ENCODE peak calls at places on chromosome 15, in nine cellular contexts. One of them, this sample, is unnamed.

GRCh38 chr15:90873998-90874605 is 5.7 kb downstream of the FURIN start:
- DNase-seq in transverse colon: peak; percentile 32
- DNase-seq in lower lobe of right lung: peak; percentile 90
- DNase-seq in cardiac fibroblast: no peak
- DNase-seq in endodermal cell: peak; percentile 81
- DNase-seq in astrocyte of the spinal cord: peak; percentile 21
- DNase-seq in upper lobe of left lung: peak; percentile 88
- DNase-seq in type B pancreatic cell: peak; percentile 71
- DNase-seq in left ventricle myocardium inferior: no peak
- DNase-seq in this sample: no peak

GRCh38 chr15:31337352-31338031 is 10.9 kb downstream of the KLF13 start:
- DNase-seq in type B pancreatic cell: no peak
- DNase-seq in lower lobe of right lung: no peak
- DNase-seq in upper lobe of left lung: no peak
- DNase-seq in left ventricle myocardium inferior: no peak
- DNase-seq in cardiac fibroblast: no peak
- DNase-seq in endodermal cell: no peak
- DNase-seq in astrocyte of the spinal cord: no peak
- DNase-seq in transverse colon: no peak
- DNase-seq in this sample: no peak

GRCh38 chr15:67059127-67059553 is 6.3 kb upstream of the SMAD3 start:
- DNase-seq in type B pancreatic cell: no peak
- DNase-seq in left ventricle myocardium inferior: no peak
- DNase-seq in transverse colon: peak; percentile 57
- DNase-seq in astrocyte of the spinal cord: no peak
- DNase-seq in endodermal cell: no peak
- DNase-seq in lower lobe of right lung: no peak
- DNase-seq in upper lobe of left lung: no peak
- DNase-seq in cardiac fibroblast: no peak
- DNase-seq in this sample: no peak

GRCh38 chr15:39075311-39075710 is 505.6 kb upstream of the THBS1 start:
- DNase-seq in astrocyte of the spinal cord: peak; percentile 59
- DNase-seq in upper lobe of left lung: no peak
- DNase-seq in cardiac fibroblast: peak; percentile 23
- DNase-seq in transverse colon: no peak
- DNase-seq in left ventricle myocardium inferior: no peak
- DNase-seq in lower lobe of right lung: no peak
- DNase-seq in endodermal cell: no peak
- DNase-seq in type B pancreatic cell: no peak
- DNase-seq in this sample: no peak

GRCh38 chr15:67030036-67030762 is 35.2 kb upstream of the SMAD3 start:
- DNase-seq in transverse colon: no peak
- DNase-seq in cardiac fibroblast: no peak
- DNase-seq in endodermal cell: peak; percentile 88
- DNase-seq in left ventricle myocardium inferior: no peak
- DNase-seq in astrocyte of the spinal cord: no peak
- DNase-seq in type B pancreatic cell: no peak
- DNase-seq in lower lobe of right lung: no peak
- DNase-seq in upper lobe of left lung: no peak
- DNase-seq in this sample: no peak

GRCh38 chr15:34355241-34355640 is 11.8 kb downstream of the LPCAT4 start:
- DNase-seq in left ventricle myocardium inferior: no peak
- DNase-seq in lower lobe of right lung: no peak
- DNase-seq in cardiac fibroblast: no peak
- DNase-seq in astrocyte of the spinal cord: no peak
- DNase-seq in upper lobe of left lung: no peak
- DNase-seq in transverse colon: no peak
- DNase-seq in endodermal cell: no peak
- DNase-seq in type B pancreatic cell: no peak
- DNase-seq in this sample: peak; percentile 35

GRCh38 chr15:41581110-41581509 is 22.1 kb downstream of the TYRO3 start:
- DNase-seq in upper lobe of left lung: peak; percentile 38
- DNase-seq in lower lobe of right lung: no peak
- DNase-seq in cardiac fibroblast: peak; percentile 22
- DNase-seq in endodermal cell: peak; percentile 87
- DNase-seq in astrocyte of the spinal cord: no peak
- DNase-seq in left ventricle myocardium inferior: no peak
- DNase-seq in type B pancreatic cell: no peak
- DNase-seq in transverse colon: no peak
- DNase-seq in this sample: peak; percentile 28

GRCh38 chr15:28106294-28107110 is 7.4 kb upstream of the OCA2 start:
- DNase-seq in transverse colon: no peak
- DNase-seq in cardiac fibroblast: no peak
- DNase-seq in lower lobe of right lung: peak; percentile 48
- DNase-seq in endodermal cell: peak; percentile 65
- DNase-seq in left ventricle myocardium inferior: no peak
- DNase-seq in type B pancreatic cell: peak; percentile 70
- DNase-seq in upper lobe of left lung: no peak
- DNase-seq in astrocyte of the spinal cord: no peak
- DNase-seq in this sample: no peak

GRCh38 chr15:46815765-46816164 is 901.5 kb upstream of the SEMA6D start:
- DNase-seq in left ventricle myocardium inferior: peak; percentile 14
- DNase-seq in transverse colon: peak; percentile 7
- DNase-seq in lower lobe of right lung: no peak
- DNase-seq in endodermal cell: no peak
- DNase-seq in upper lobe of left lung: no peak
- DNase-seq in astrocyte of the spinal cord: no peak
- DNase-seq in type B pancreatic cell: no peak
- DNase-seq in cardiac fibroblast: no peak
- DNase-seq in this sample: no peak

DNA sequence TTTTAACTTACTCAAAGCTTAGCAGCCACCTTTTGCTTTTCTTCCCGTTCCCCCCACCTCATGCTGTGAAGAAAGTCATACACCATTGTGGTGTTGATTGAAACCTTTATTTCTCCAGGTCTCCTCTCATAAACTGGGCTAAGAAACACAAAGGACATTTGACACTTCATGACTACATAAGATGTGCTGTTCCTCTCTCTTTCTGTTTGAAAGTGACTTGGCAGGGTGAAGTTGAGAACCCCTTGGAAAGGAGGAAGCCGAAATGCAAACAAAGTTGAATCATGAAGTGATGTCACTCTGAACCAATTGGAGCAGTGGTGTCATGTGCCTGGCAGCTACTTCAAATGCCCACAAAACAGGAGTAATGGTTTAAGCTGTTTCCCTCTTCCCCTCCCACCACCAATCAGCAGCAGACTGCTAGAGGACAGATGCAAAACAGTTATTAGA is 174.7 kb downstream of the IGF1R start:
- DNase-seq in astrocyte of the spinal cord: peak; percentile 92
- DNase-seq in cardiac fibroblast: peak; percentile 81
- DNase-seq in endodermal cell: peak; percentile 89
- DNase-seq in type B pancreatic cell: no peak
- DNase-seq in left ventricle myocardium inferior: no peak
- DNase-seq in upper lobe of left lung: peak; percentile 48
- DNase-seq in lower lobe of right lung: no peak
- DNase-seq in transverse colon: no peak
- DNase-seq in this sample: peak; percentile 44
- TF ChIP-seq CTCF in astrocyte of the spinal cord: no peak
- TF ChIP-seq CTCF in cardiac fibroblast: no peak
- TF ChIP-seq CTCF in endodermal cell: no peak
- TF ChIP-seq CTCF in type B pancreatic cell: no peak
- TF ChIP-seq CTCF in left ventricle myocardium inferior: no peak
- TF ChIP-seq CTCF in upper lobe of left lung: no peak
- TF ChIP-seq CTCF in lower lobe of right lung: no peak
- TF ChIP-seq CTCF in transverse colon: no peak
- TF ChIP-seq CTCF in this sample: no peak

GRCh38 chr15:44370830-44371229 is 56.6 kb upstream of the CTDSPL2 start:
- DNase-seq in type B pancreatic cell: no peak
- DNase-seq in endodermal cell: peak; percentile 47
- DNase-seq in astrocyte of the spinal cord: no peak
- DNase-seq in upper lobe of left lung: no peak
- DNase-seq in lower lobe of right lung: no peak
- DNase-seq in transverse colon: no peak
- DNase-seq in cardiac fibroblast: no peak
- DNase-seq in left ventricle myocardium inferior: no peak
- DNase-seq in this sample: no peak
- TF ChIP-seq CTCF in type B pancreatic cell: no peak
- TF ChIP-seq CTCF in endodermal cell: peak; percentile 54
- TF ChIP-seq CTCF in astrocyte of the spinal cord: no peak
- TF ChIP-seq CTCF in upper lobe of left lung: no peak
- TF ChIP-seq CTCF in lower lobe of right lung: no peak
- TF ChIP-seq CTCF in transverse colon: no peak
- TF ChIP-seq CTCF in cardiac fibroblast: no peak
- TF ChIP-seq CTCF in left ventricle myocardium inferior: no peak
- TF ChIP-seq CTCF in this sample: no peak

GRCh38 chr15:77714023-77714422 is 81.3 kb upstream of the LINGO1 start:
- DNase-seq in upper lobe of left lung: no peak
- DNase-seq in endodermal cell: no peak
- DNase-seq in left ventricle myocardium inferior: no peak
- DNase-seq in lower lobe of right lung: no peak
- DNase-seq in transverse colon: no peak
- DNase-seq in astrocyte of the spinal cord: no peak
- DNase-seq in cardiac fibroblast: no peak
- DNase-seq in type B pancreatic cell: no peak
- DNase-seq in this sample: no peak
- TF ChIP-seq CTCF in upper lobe of left lung: no peak
- TF ChIP-seq CTCF in endodermal cell: no peak
- TF ChIP-seq CTCF in left ventricle myocardium inferior: no peak
- TF ChIP-seq CTCF in lower lobe of right lung: no peak
- TF ChIP-seq CTCF in transverse colon: no peak
- TF ChIP-seq CTCF in astrocyte of the spinal cord: no peak
- TF ChIP-seq CTCF in cardiac fibroblast: no peak
- TF ChIP-seq CTCF in type B pancreatic cell: no peak
- TF ChIP-seq CTCF in this sample: no peak

GRCh38 chr15:62163847-62164499 is 1.1 kb downstream of the C2CD4B start:
- DNase-seq in upper lobe of left lung: no peak
- DNase-seq in cardiac fibroblast: peak; percentile 17
- DNase-seq in endodermal cell: peak; percentile 82
- DNase-seq in lower lobe of right lung: peak; percentile 40
- DNase-seq in type B pancreatic cell: peak; percentile 70
- DNase-seq in astrocyte of the spinal cord: no peak
- DNase-seq in left ventricle myocardium inferior: peak; percentile 16
- DNase-seq in transverse colon: peak; percentile 14
- DNase-seq in this sample: no peak

GRCh38 chr15:62165029-62165792 is at the start of gene C2CD4B:
- DNase-seq in left ventricle myocardium inferior: peak; percentile 68
- DNase-seq in cardiac fibroblast: peak; percentile 39
- DNase-seq in lower lobe of right lung: peak; percentile 70
- DNase-seq in type B pancreatic cell: peak; percentile 73
- DNase-seq in transverse colon: peak; percentile 72
- DNase-seq in astrocyte of the spinal cord: no peak
- DNase-seq in upper lobe of left lung: peak; percentile 74
- DNase-seq in endodermal cell: peak; percentile 90
- DNase-seq in this sample: peak; percentile 12

GRCh38 chr15:62165793-62166380 is 802 bp upstream of the C2CD4B start:
- DNase-seq in endodermal cell: no peak
- DNase-seq in lower lobe of right lung: no peak
- DNase-seq in left ventricle myocardium inferior: no peak
- DNase-seq in transverse colon: no peak
- DNase-seq in upper lobe of left lung: no peak
- DNase-seq in cardiac fibroblast: peak; percentile 71
- DNase-seq in astrocyte of the spinal cord: no peak
- DNase-seq in type B pancreatic cell: no peak
- DNase-seq in this sample: no peak

GRCh38 chr15:62163397-62163796 is 1.7 kb downstream of the C2CD4B start:
- DNase-seq in type B pancreatic cell: no peak
- DNase-seq in left ventricle myocardium inferior: no peak
- DNase-seq in transverse colon: no peak
- DNase-seq in upper lobe of left lung: no peak
- DNase-seq in endodermal cell: no peak
- DNase-seq in cardiac fibroblast: no peak
- DNase-seq in astrocyte of the spinal cord: no peak
- DNase-seq in lower lobe of right lung: no peak
- DNase-seq in this sample: no peak

GRCh38 chr15:62164500-62165028 is 521 bp downstream of the C2CD4B start:
- DNase-seq in lower lobe of right lung: peak; percentile 46
- DNase-seq in left ventricle myocardium inferior: peak; percentile 14
- DNase-seq in type B pancreatic cell: no peak
- DNase-seq in cardiac fibroblast: peak; percentile 12
- DNase-seq in endodermal cell: peak; percentile 84
- DNase-seq in upper lobe of left lung: no peak
- DNase-seq in transverse colon: peak; percentile 15
- DNase-seq in astrocyte of the spinal cord: no peak
- DNase-seq in this sample: peak; percentile 8
- TF ChIP-seq CTCF in lower lobe of right lung: no peak
- TF ChIP-seq CTCF in left ventricle myocardium inferior: no peak
- TF ChIP-seq CTCF in type B pancreatic cell: peak; percentile 1
- TF ChIP-seq CTCF in cardiac fibroblast: no peak
- TF ChIP-seq CTCF in endodermal cell: no peak
- TF ChIP-seq CTCF in upper lobe of left lung: no peak
- TF ChIP-seq CTCF in transverse colon: no peak
- TF ChIP-seq CTCF in astrocyte of the spinal cord: no peak
- TF ChIP-seq CTCF in this sample: no peak

This sample was measured in mammary epithelial cell.